ENCODE peak calls at places on chromosomes 1 and 21, in eight cellular contexts. Y is adrenal gland, S is heart left ventricle, W is cardiac muscle cell, J is GM23338, X is GM12878, D is mesenchymal stem cell, T is neuronal stem cell. R is an unnamed sample.

GRCh38 chr1:19450811-19451564 is 34.4 kb downstream of the CAPZB start:
- DNase-seq in S (no peak), X (no peak), W (no peak), J (no peak), T (no peak), Y (peak), D (peak), R (peak)

GRCh38 chr1:45566722-45567121 is 16.1 kb downstream of the AKR1A1 start:
- DNase-seq in D (no peak), Y (peak), S (peak), T (no peak), X (no peak), J (no peak), W (peak), R (no peak)

GRCh38 chr1:146032613-146033219 is 11.2 kb upstream of the HJV start:
- DNase-seq in S (no peak), J (peak), W (peak), T (no peak), X (peak), Y (no peak), D (peak), R (peak)

GRCh38 chr1:41496080-41497055 is 11.9 kb upstream of the EDN2 start:
- DNase-seq in W (peak), D (peak), S (peak), X (no peak), J (peak), Y (peak), T (peak), R (peak)

GRCh38 chr21:43574741-43575465 is 84.4 kb downstream of the HSF2BP start:
- DNase-seq in D (no peak), S (peak), T (no peak), W (peak), Y (no peak), X (no peak), J (no peak), R (no peak)

GRCh38 chr1:10225573-10225972 is 15.2 kb downstream of the KIF1B start:
- DNase-seq in D (no peak), X (no peak), W (no peak), J (no peak), S (no peak), Y (no peak), T (no peak), R (peak)

GRCh38 chr1:32780628-32781267 is 36.4 kb downstream of the YARS1 start:
- DNase-seq in W (no peak), T (no peak), Y (no peak), D (no peak), X (no peak), J (no peak), S (no peak), R (no peak)

GRCh38 chr1:209349372-209350324 is 233.9 kb upstream of the CAMK1G start:
- DNase-seq in Y (no peak), J (no peak), S (no peak), D (peak), W (no peak), X (no peak), T (no peak), R (peak)

GRCh38 chr1:111843177-111843576 is 87.5 kb downstream of the DDX20 start:
- DNase-seq in S (no peak), T (no peak), D (no peak), X (no peak), J (no peak), W (no peak), Y (no peak), R (no peak)

GRCh38 chr1:25692560-25692959 is 76.0 kb downstream of the MAN1C1 start:
- DNase-seq in W (peak), Y (no peak), S (no peak), X (no peak), D (no peak), J (peak), T (no peak), R (no peak)

GRCh38 chr1:43858324-43858723 is 75.3 kb upstream of the ARTN start:
- DNase-seq in Y (peak), X (no peak), D (peak), J (peak), T (peak), W (peak), S (peak), R (peak)

GRCh38 chr1:17661546-17662157 is 93.5 kb upstream of the ACTL8 start:
- DNase-seq in X (no peak), J (peak), S (peak), W (peak), T (peak), D (peak), Y (peak), R (peak)

GRCh38 chr1:18542351-18542750 is 61.6 kb downstream of the KLHDC7A start:
- DNase-seq in T (peak), X (no peak), Y (no peak), D (no peak), W (no peak), J (peak), S (no peak), R (no peak)

GRCh38 chr1:167695150-167695549 is 26.6 kb upstream of the MPZL1 start:
- DNase-seq in J (no peak), S (no peak), W (no peak), X (no peak), D (no peak), Y (no peak), T (no peak), R (no peak)

GRCh38 chr1:211541715-211542477 is 37.1 kb downstream of the SLC30A1 start:
- DNase-seq in S (no peak), D (no peak), T (no peak), Y (no peak), J (no peak), W (no peak), X (no peak), R (no peak)

GRCh38 chr1:228214921-228215662 is 7.2 kb downstream of the OBSCN start:
- DNase-seq in J (no peak), X (no peak), D (no peak), S (no peak), W (no peak), Y (no peak), T (no peak), R (no peak)

GRCh38 chr1:33036051-33036525 is 595 bp downstream of the AK2 start:
- DNase-seq in T (no peak), X (no peak), S (no peak), Y (no peak), W (no peak), J (peak), D (peak), R (peak)

GRCh38 chr1:243260221-243260880 is 4.5 kb downstream of the SDCCAG8 start:
- DNase-seq in X (no peak), S (no peak), T (no peak), J (no peak), D (no peak), W (no peak), Y (no peak), R (no peak)

GRCh38 chr1:206461602-206462455 is 8.4 kb upstream of the IKBKE start:
- DNase-seq in J (peak), T (peak), D (peak), W (peak), Y (peak), S (peak), X (no peak), R (peak)

GRCh38 chr21:17003763-17004373 is 509.0 kb upstream of the CXADR start:
- DNase-seq in J (no peak), T (no peak), W (no peak), X (no peak), D (no peak), Y (no peak), S (no peak), R (peak)

GRCh38 chr1:242673652-242674051 is 149.2 kb upstream of the PLD5 start:
- DNase-seq in S (no peak), J (no peak), T (no peak), X (no peak), D (no peak), Y (no peak), W (no peak), R (no peak)

GRCh38 chr1:22799971-22800370 is 89.3 kb downstream of the EPHB2 start:
- DNase-seq in J (no peak), X (no peak), W (no peak), S (no peak), T (no peak), D (no peak), Y (no peak), R (no peak)

GRCh38 chr1:19028110-19028509 is 71.6 kb upstream of the IFFO2 start:
- DNase-seq in S (no peak), W (no peak), Y (no peak), T (no peak), J (peak), X (no peak), D (no peak), R (no peak)

GRCh38 chr1:32948082-32948722 is 16.4 kb downstream of the RNF19B start:
- DNase-seq in D (no peak), W (no peak), Y (no peak), T (no peak), X (no peak), S (no peak), J (no peak), R (no peak)

GRCh38 chr1:42380617-42381423 is at the start of gene RIMKLA:
- DNase-seq in J (peak), T (peak), W (peak), X (no peak), S (peak), Y (peak), D (peak), R (peak)

DNA sequence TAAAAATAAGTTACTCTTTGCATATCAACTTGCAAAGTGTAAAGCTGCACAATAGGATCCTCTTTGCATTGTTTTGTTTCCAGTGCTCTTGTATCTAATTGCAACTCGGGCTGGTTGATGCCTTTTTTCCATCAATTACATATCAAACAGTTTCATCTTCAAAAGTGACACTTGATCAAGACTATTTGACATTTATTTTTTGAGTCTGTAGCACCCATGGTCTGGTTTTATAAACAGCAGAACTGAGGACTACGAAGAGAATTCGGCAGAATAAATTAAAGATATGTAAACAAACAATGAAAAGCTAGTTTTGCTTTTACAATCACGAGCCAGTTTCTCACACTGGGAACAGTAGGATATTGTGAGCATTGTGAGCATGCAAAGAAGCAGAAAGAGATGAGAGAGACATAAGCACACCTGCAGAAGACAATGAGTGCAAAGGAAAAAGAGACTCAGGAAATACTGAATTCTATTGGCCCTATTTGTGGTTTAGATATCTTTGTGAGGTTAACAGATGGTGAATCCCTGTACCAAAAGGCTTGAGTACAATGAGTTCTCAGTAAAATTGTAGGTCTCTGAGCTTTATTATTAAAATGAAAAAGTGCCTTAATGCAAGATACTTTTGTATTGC is 45.4 kb downstream of the RPL5 start:
- DNase-seq in T (no peak), J (no peak), Y (no peak), S (no peak), X (no peak), W (no peak), D (no peak), R (no peak)
- H3K4me3 ChIP-seq in T (no peak), J (no peak), Y (no peak), S (no peak), X (peak), W (no peak), D (no peak), R (no peak)

GRCh38 chr21:35925497-35925896 is 134.8 kb downstream of the SETD4 start:
- DNase-seq in J (no peak), W (peak), D (peak), Y (peak), T (no peak), X (no peak), S (no peak), R (peak)
- H3K27ac ChIP-seq in J (no peak), W (no peak), D (no peak), Y (peak), T (no peak), X (no peak), S (no peak), R (peak)

GRCh38 chr21:26965091-26965566 is 1.8 kb downstream of the ADAMTS5 start:
- DNase-seq in W (no peak), Y (no peak), J (no peak), X (no peak), T (no peak), D (no peak), S (no peak), R (peak)
- H3K4me3 ChIP-seq in W (no peak), Y (no peak), J (peak), X (no peak), T (no peak), D (peak), S (peak), R (peak)

GRCh38 chr1:200724064-200724463 is 14.6 kb upstream of the CAMSAP2 start:
- DNase-seq in J (no peak), D (no peak), X (no peak), S (no peak), W (peak), T (no peak), Y (no peak), R (peak)
- H3K27ac ChIP-seq in J (no peak), D (no peak), X (no peak), S (no peak), W (no peak), T (no peak), Y (no peak), R (no peak)

DNA sequence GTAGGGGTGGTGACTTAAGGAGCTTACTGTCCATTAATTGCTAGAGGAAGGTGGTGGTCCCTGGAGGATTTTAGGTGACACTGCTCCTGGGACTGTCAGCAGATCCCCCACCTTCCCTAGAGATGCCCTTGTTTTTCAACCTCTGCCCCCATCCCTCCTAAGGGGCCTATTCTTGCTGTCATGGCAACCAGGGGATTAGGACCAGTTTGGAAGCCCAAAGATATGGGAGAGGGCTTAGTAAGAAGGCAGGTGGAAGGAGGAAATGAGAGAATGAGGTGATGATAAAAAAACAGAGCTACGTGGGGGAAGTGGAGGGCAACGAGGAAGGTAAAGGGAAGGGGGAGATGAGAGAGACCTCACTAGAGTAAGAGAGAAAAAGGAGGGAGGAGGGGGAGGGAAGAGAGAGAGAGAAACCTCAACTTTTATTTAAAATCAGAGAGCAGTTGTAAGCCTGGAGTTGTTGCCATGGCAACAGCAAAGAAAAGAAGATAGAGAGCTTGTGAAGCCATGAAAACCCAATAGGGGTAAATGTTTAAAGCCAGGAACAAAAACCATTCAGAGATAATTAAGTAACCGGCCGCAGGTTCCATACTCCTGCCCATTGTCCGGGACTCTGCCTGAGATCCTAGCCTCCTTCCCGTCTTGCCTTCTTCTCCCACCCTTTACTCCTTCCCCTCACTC is 20.5 kb downstream of the KIRREL1 start:
- DNase-seq in X (no peak), S (no peak), T (peak), W (no peak), J (peak), Y (no peak), D (peak), R (peak)
- H3K4me3 ChIP-seq in X (no peak), S (no peak), T (no peak), W (no peak), J (peak), Y (no peak), D (no peak), R (no peak)

DNA sequence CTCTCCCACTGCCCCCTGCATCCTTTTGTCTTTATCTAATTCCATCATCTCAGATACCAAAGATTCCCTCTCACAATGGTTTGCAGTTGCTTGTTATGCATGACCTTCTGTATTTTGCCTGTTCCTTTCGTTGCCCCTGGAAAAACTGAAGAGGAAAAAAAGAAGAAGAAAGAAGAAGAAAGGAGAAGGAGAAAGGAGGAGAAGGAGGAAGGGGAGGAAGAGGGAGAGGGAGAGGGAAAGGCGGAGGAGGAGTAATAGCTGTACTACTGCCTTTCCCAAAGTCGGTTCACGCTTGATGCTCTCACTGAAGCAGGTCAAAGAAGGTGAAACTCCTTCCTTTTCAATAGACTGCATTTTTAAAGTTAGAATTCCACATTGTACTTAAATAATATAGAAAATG is 513.8 kb downstream of the PTPRC start:
- DNase-seq in W (no peak), X (no peak), D (no peak), J (peak), T (no peak), S (no peak), Y (no peak), R (no peak)
- H3K27ac ChIP-seq in W (no peak), X (no peak), D (no peak), J (no peak), T (no peak), S (no peak), Y (no peak), R (no peak)

GRCh38 chr1:24503003-24503751 is 541 bp downstream of the RCAN3 start:
- DNase-seq in X (no peak), J (peak), D (peak), S (no peak), W (peak), T (no peak), Y (no peak), R (no peak)

GRCh38 chr1:24504560-24504959 is 1.9 kb downstream of the RCAN3 start:
- DNase-seq in W (no peak), X (no peak), Y (no peak), S (no peak), D (no peak), J (no peak), T (no peak), R (no peak)

GRCh38 chr1:24502168-24503002 is at the start of gene RCAN3:
- DNase-seq in X (no peak), Y (peak), D (peak), J (peak), T (peak), W (peak), S (peak), R (peak)

GRCh38 chr1:24505816-24506215 is 3.2 kb downstream of the RCAN3 start:
- DNase-seq in X (no peak), S (no peak), W (no peak), J (no peak), Y (no peak), T (no peak), D (no peak), R (no peak)

GRCh38 chr1:24503870-24504523 is 1.4 kb downstream of the RCAN3 start:
- DNase-seq in T (no peak), X (no peak), J (no peak), S (no peak), W (no peak), Y (no peak), D (no peak), R (no peak)
- H3K4me3 ChIP-seq in T (no peak), X (no peak), J (peak), S (peak), W (peak), Y (no peak), D (no peak), R (peak)

R was measured in GM23248.